ENCODE peak calls at places on chromosomes 6 and 20, in ten cellular contexts. Y is HAP-1; R is MM.1S; D is fibroblast of lung; H is CD8-positive, alpha-beta memory T cell; G is esophagus squamous epithelium; N is neural progenitor cell; V is PC-3; W is sigmoid colon; U is heart left ventricle. O is an unnamed sample.

GRCh38 chr6:90068835-90069478 is 174.7 kb downstream of the GJA10 start:
- DNase-seq in Y (no peak), R (no peak), D (peak; percentile 48), H (no peak), G (no peak), N (no peak), V (peak; percentile 8), W (no peak), U (no peak), O (no peak)

GRCh38 chr6:43981363-43981990 is 145.8 kb downstream of the MRPL14 start:
- DNase-seq in Y (no peak), R (no peak), D (no peak), H (no peak), G (no peak), N (no peak), V (no peak), W (peak; percentile 30), U (no peak), O (no peak)

GRCh38 chr6:4299476-4299875 is 164.1 kb upstream of the ECI2 start:
- DNase-seq in Y (no peak), R (no peak), D (no peak), H (no peak), G (no peak), N (no peak), V (peak; percentile 57), W (no peak), U (no peak), O (no peak)

GRCh38 chr6:17962436-17963031 is 24.9 kb downstream of the KIF13A start:
- DNase-seq in Y (no peak), R (no peak), D (peak; percentile 99), H (no peak), G (no peak), N (no peak), V (no peak), W (peak; percentile 94), U (peak; percentile 91), O (peak; percentile 73)

GRCh38 chr6:161091972-161092701 is 100.6 kb downstream of the MAP3K4 start:
- DNase-seq in Y (no peak), R (no peak), D (peak; percentile 82), H (no peak), G (no peak), N (no peak), V (peak; percentile 36), W (no peak), U (no peak), O (no peak)

GRCh38 chr20:33858666-33859065 is 47.5 kb downstream of the CHMP4B start:
- DNase-seq in Y (no peak), R (peak; percentile 66), D (no peak), H (no peak), G (no peak), N (no peak), V (no peak), W (no peak), U (no peak), O (no peak)

GRCh38 chr20:47276856-47277541 is 79.5 kb downstream of the ZMYND8 start:
- DNase-seq in Y (no peak), R (no peak), D (peak; percentile 87), H (no peak), G (no peak), N (no peak), V (no peak), W (peak; percentile 76), U (peak; percentile 80), O (peak; percentile 66)

GRCh38 chr20:47921306-47922279 is 136.3 kb upstream of the SULF2 start:
- DNase-seq in Y (no peak), R (no peak), D (peak; percentile 36), H (no peak), G (no peak), N (no peak), V (peak; percentile 59), W (no peak), U (no peak), O (no peak)

GRCh38 chr6:40978687-40979289 is 60.2 kb downstream of the UNC5CL start:
- DNase-seq in Y (no peak), R (no peak), D (no peak), H (no peak), G (no peak), N (no peak), V (no peak), W (no peak), U (no peak), O (no peak)

GRCh38 chr6:28496099-28496779 is 19.4 kb downstream of the GPX6 start:
- DNase-seq in Y (no peak), R (no peak), D (no peak), H (no peak), G (no peak), N (no peak), V (peak; percentile 26), W (no peak), U (no peak), O (no peak)

GRCh38 chr6:146997062-146997461 is 207.2 kb upstream of the STXBP5 start:
- DNase-seq in Y (no peak), R (no peak), D (peak; percentile 83), H (no peak), G (no peak), N (no peak), V (peak; percentile 52), W (no peak), U (no peak), O (no peak)

GRCh38 chr20:10242166-10242565 is 23.5 kb downstream of the SNAP25 start:
- DNase-seq in Y (no peak), R (no peak), D (no peak), H (no peak), G (no peak), N (no peak), V (no peak), W (no peak), U (no peak), O (no peak)

GRCh38 chr6:24933266-24933665 is 2.5 kb downstream of the RIPOR2 start:
- DNase-seq in Y (no peak), R (no peak), D (no peak), H (no peak), G (no peak), N (no peak), V (no peak), W (no peak), U (no peak), O (no peak)

DNA sequence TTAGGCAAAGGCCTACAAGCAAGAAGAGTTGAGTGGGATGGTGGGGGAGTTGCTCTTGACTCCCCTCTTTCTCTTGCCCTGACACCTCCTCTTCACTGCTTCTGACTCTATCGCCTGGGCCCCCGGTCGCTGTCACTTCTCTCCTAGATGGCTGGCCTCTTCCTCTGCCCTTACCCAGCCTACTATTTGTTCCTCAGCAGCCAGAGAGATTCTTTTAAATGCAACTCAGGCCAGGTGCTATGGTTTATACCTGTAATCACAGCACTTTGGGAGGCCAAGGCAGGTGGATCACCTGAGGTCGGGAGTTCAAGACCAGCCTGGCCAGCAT is 4.3 kb upstream of the PDYN start:
- DNase-seq in Y (no peak), R (no peak), D (no peak), H (no peak), G (no peak), N (no peak), V (no peak), W (no peak), U (no peak), O (no peak)
- H3K27me3 ChIP-seq in Y (peaks cover 41% of the 10 kb centered on the region), R (peaks cover 62% of the 10 kb centered on the region), D (peaks cover 21% of the 10 kb centered on the region), H (peaks cover 4% of the 10 kb centered on the region), G (no peaks in the 10 kb centered on the region), N (no peaks in the 10 kb centered on the region), V (peaks cover 78% of the 10 kb centered on the region), W (peaks cover 7% of the 10 kb centered on the region), U (peaks cover 43% of the 10 kb centered on the region), O (no peaks in the 10 kb centered on the region)

DNA sequence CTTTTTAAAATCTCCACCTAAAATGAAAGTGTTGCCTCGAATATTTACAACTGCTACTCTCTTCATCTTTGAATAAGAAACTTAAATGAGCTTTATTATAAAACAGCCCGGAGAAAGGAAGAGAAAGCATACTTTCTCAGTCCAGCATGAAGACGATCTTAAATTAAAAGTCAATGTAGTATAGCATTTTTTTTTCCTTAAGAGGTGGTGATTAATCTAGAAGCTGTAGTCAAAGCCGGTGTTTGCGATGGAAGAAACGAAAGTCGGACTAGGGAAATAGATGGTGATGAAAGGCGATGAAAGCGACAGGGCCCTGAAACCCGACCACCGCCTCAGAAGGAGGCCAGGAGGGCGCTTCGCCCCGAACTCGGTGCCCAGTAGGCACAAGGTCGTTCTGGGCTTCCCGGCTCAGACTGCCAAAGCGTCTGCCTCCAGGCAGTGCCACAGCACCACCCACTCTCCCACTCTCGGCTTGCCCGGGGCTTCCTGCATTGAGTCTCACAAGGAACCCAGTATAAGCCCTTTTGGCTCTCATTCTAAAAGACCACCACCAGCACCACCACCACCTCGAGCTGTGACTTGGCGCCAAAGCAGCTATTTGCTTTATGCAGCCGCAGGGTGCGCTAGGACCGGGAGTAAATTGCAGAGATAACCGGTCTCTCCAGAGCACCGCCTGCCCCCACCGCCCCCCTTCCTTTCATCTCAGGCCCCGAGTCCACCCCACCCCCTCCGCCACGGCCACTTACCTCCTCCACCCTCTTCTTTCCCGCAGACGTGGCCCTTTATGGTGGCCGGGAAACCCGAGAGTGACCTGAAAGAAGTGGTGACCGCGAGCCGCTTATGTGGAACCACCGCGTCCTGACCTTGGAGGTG is 2.3 kb downstream of the TCF21 start:
- DNase-seq in Y (peak; percentile 10), R (peak; percentile 8), D (no peak), H (no peak), G (no peak), N (peak; percentile 71), V (no peak), W (peak; percentile 73), U (peak; percentile 55), O (no peak)
- H3K27me3 ChIP-seq in Y (peaks cover 96% of the 10 kb centered on the region), R (peaks cover 16% of the 10 kb centered on the region), D (no peaks in the 10 kb centered on the region), H (peaks cover 55% of the 10 kb centered on the region), G (peaks cover 20% of the 10 kb centered on the region), N (peaks cover 100% of the 10 kb centered on the region), V (peaks cover 56% of the 10 kb centered on the region), W (peaks cover 75% of the 10 kb centered on the region), U (peaks cover 78% of the 10 kb centered on the region), O (peaks cover 52% of the 10 kb centered on the region)

DNA sequence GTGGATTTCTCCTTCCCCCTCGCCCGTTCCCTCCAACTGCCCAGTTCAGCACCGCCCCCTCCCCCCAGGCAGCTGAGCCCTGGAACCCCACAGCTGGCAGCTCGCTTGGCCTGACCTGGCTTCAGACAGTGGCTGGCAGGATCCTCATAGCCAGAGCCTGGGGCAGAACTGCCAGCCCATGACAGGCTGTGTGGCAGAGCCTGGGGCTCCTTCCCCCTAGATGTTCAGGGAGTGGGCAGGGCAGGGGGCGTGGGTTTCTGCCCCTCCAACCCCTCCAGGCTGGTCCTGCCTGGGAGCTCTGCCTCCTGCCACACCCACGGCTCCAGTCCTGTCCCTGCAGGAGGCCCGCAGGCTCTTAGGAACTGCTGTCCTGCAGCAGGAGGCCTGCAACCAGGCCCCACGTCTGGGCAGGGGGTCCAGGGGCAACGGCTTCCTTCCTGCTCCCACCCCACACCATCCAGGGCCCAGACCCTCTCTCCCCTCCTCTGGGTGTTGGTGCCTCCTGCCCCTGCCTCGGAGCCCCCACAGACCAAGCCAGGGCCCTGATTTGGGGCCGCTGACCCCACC is 9.6 kb upstream of the KCNQ2 start:
- DNase-seq in Y (no peak), R (no peak), D (no peak), H (no peak), G (no peak), N (no peak), V (no peak), W (no peak), U (no peak), O (no peak)
- H3K27me3 ChIP-seq in Y (peaks cover 10% of the 10 kb centered on the region), R (peaks cover 98% of the 10 kb centered on the region), D (no peaks in the 10 kb centered on the region), H (no peaks in the 10 kb centered on the region), G (peaks cover under 1% of the 10 kb centered on the region), N (peaks cover 31% of the 10 kb centered on the region), V (peaks cover 2% of the 10 kb centered on the region), W (peaks cover 46% of the 10 kb centered on the region), U (peaks cover 47% of the 10 kb centered on the region), O (no peaks in the 10 kb centered on the region)

DNA sequence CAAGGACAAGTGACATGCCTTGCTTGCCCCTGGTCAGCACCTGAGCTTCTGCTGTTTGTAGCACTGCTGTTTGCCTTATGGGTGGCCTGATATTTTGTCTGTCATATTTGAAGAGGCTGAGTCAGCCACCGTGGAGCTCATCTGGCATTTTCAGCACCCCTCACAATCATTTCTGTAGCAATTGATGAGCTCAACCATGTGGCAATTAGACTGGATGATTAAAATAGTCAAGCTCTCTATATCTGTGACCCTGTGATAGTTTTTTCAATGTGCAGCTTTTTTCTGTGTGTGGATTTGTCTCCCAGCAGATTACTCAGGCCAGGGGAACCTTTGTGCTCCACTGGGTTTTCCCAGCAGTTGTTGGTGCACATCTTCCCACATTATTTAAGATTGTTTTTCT is 31.8 kb upstream of the GLP1R start:
- DNase-seq in Y (no peak), R (no peak), D (no peak), H (no peak), G (no peak), N (no peak), V (no peak), W (no peak), U (no peak), O (no peak)
- H3K27me3 ChIP-seq in Y (peaks cover 5% of the 10 kb centered on the region), R (no peaks in the 10 kb centered on the region), D (no peaks in the 10 kb centered on the region), H (no peaks in the 10 kb centered on the region), G (no peaks in the 10 kb centered on the region), N (peaks cover 8% of the 10 kb centered on the region), V (peaks cover 59% of the 10 kb centered on the region), W (no peaks in the 10 kb centered on the region), U (peaks cover 7% of the 10 kb centered on the region), O (no peaks in the 10 kb centered on the region)

O was measured in right atrium auricular region.